ENCODE peak calls at places on chromosomes 2 and 18, in nine cellular contexts. S, Q, L, W, I, P, M, K and C are unnamed samples.

GRCh38 chr2:233061591-233062446 is 1.7 kb downstream of the INPP5D start:
- DNase-seq in S (peak), Q (no peak), L (no peak), W (no peak), I (peak), P (no peak), M (no peak), K (peak), C (no peak)

GRCh38 chr2:187943772-187944369 is 347.8 kb upstream of the GULP1 start:
- DNase-seq in S (no peak), Q (no peak), L (no peak), W (no peak), I (no peak), P (no peak), M (no peak), K (no peak), C (no peak)

GRCh38 chr2:132547089-132547687 is 122.8 kb downstream of the LYPD1 start:
- DNase-seq in S (peak), Q (peak), L (peak), W (peak), I (no peak), P (peak), M (peak), K (peak), C (peak)

GRCh38 chr2:118250463-118250862 is 162.2 kb downstream of the INSIG2 start:
- DNase-seq in S (no peak), Q (no peak), L (no peak), W (no peak), I (no peak), P (no peak), M (no peak), K (peak), C (no peak)

GRCh38 chr18:76487076-76487475 is 8.0 kb downstream of the ZNF516 start:
- DNase-seq in S (peak), Q (no peak), L (no peak), W (no peak), I (no peak), P (no peak), M (no peak), K (no peak), C (no peak)

GRCh38 chr2:225400060-225400511 is 576 bp downstream of the NYAP2 start:
- DNase-seq in S (peak), Q (no peak), L (peak), W (peak), I (no peak), P (peak), M (no peak), K (peak), C (peak)

GRCh38 chr2:230614913-230615332 is 97.7 kb upstream of the CAB39 start:
- DNase-seq in S (no peak), Q (no peak), L (no peak), W (no peak), I (peak), P (no peak), M (no peak), K (no peak), C (no peak)

GRCh38 chr2:62176771-62177170 is 19.1 kb upstream of the B3GNT2 start:
- DNase-seq in S (no peak), Q (no peak), L (no peak), W (no peak), I (no peak), P (no peak), M (no peak), K (no peak), C (no peak)

GRCh38 chr18:45218436-45218835 is 396.8 kb upstream of the SLC14A2 start:
- DNase-seq in S (no peak), Q (no peak), L (no peak), W (no peak), I (no peak), P (no peak), M (no peak), K (no peak), C (no peak)

GRCh38 chr2:157172239-157172638 is 85.3 kb upstream of the GALNT5 start:
- DNase-seq in S (no peak), Q (no peak), L (no peak), W (no peak), I (no peak), P (no peak), M (no peak), K (peak), C (no peak)

GRCh38 chr2:60152226-60152833 is 401.1 kb downstream of the BCL11A start:
- DNase-seq in S (peak), Q (no peak), L (no peak), W (no peak), I (no peak), P (no peak), M (no peak), K (peak), C (peak)

GRCh38 chr2:207640160-207640559 is 15.0 kb upstream of the METTL21A start:
- DNase-seq in S (no peak), Q (no peak), L (no peak), W (no peak), I (no peak), P (no peak), M (no peak), K (no peak), C (no peak)

GRCh38 chr2:136008205-136008865 is 22.9 kb upstream of the DARS1 start:
- DNase-seq in S (no peak), Q (no peak), L (no peak), W (no peak), I (peak), P (no peak), M (no peak), K (no peak), C (no peak)

GRCh38 chr18:79699653-79700052 is 20.1 kb downstream of the CTDP1 start:
- DNase-seq in S (no peak), Q (no peak), L (no peak), W (no peak), I (peak), P (no peak), M (no peak), K (no peak), C (no peak)

GRCh38 chr2:119178811-119179601 is 20.5 kb upstream of the C1QL2 start:
- DNase-seq in S (no peak), Q (peak), L (no peak), W (no peak), I (no peak), P (peak), M (no peak), K (no peak), C (peak)

GRCh38 chr18:44039826-44040225 is 640.9 kb upstream of the SETBP1 start:
- DNase-seq in S (no peak), Q (no peak), L (no peak), W (no peak), I (no peak), P (no peak), M (no peak), K (no peak), C (no peak)

GRCh38 chr2:136651611-136652010 is 113.7 kb upstream of the THSD7B start:
- DNase-seq in S (no peak), Q (no peak), L (no peak), W (no peak), I (no peak), P (no peak), M (no peak), K (no peak), C (no peak)

GRCh38 chr2:217521820-217522219 is 481.0 kb downstream of the TNS1 start:
- DNase-seq in S (peak), Q (no peak), L (no peak), W (no peak), I (no peak), P (no peak), M (no peak), K (peak), C (no peak)

GRCh38 chr2:98805412-98806265 is 74.7 kb upstream of the MGAT4A start:
- DNase-seq in S (peak), Q (peak), L (no peak), W (no peak), I (no peak), P (peak), M (no peak), K (peak), C (peak)

GRCh38 chr2:22355816-22356433 is 1029.1 kb upstream of the KLHL29 start:
- DNase-seq in S (peak), Q (peak), L (no peak), W (peak), I (no peak), P (no peak), M (peak), K (peak), C (no peak)

GRCh38 chr2:231332872-231333500 is 62.5 kb upstream of the B3GNT7 start:
- DNase-seq in S (no peak), Q (no peak), L (no peak), W (no peak), I (no peak), P (no peak), M (no peak), K (peak), C (no peak)

GRCh38 chr2:239269959-239270358 is 130.9 kb downstream of the HDAC4 start:
- DNase-seq in S (no peak), Q (no peak), L (no peak), W (no peak), I (peak), P (no peak), M (no peak), K (no peak), C (no peak)

GRCh38 chr2:161414385-161415040 is 1.6 kb upstream of the TBR1 start:
- DNase-seq in S (peak), Q (no peak), L (no peak), W (peak), I (peak), P (no peak), M (no peak), K (peak), C (peak)

GRCh38 chr2:235330775-235331438 is 162.9 kb upstream of the AGAP1 start:
- DNase-seq in S (peak), Q (no peak), L (peak), W (no peak), I (no peak), P (peak), M (no peak), K (peak), C (peak)

GRCh38 chr2:137947714-137948336 is 16.4 kb upstream of the HNMT start:
- DNase-seq in S (peak), Q (peak), L (no peak), W (peak), I (no peak), P (no peak), M (peak), K (peak), C (peak)

GRCh38 chr2:23618265-23618664 is 233.3 kb downstream of the KLHL29 start:
- DNase-seq in S (no peak), Q (no peak), L (no peak), W (no peak), I (peak), P (no peak), M (no peak), K (no peak), C (no peak)

GRCh38 chr18:57054891-57055290 is 92.0 kb upstream of the BOD1L2 start:
- DNase-seq in S (no peak), Q (no peak), L (no peak), W (no peak), I (no peak), P (no peak), M (no peak), K (no peak), C (no peak)

GRCh38 chr2:49619804-49620203 is 465.5 kb upstream of the FSHR start:
- DNase-seq in S (no peak), Q (no peak), L (no peak), W (peak), I (no peak), P (no peak), M (no peak), K (no peak), C (no peak)

GRCh38 chr2:70697603-70698383 is 70.2 kb downstream of the ADD2 start:
- DNase-seq in S (no peak), Q (no peak), L (no peak), W (no peak), I (peak), P (no peak), M (no peak), K (no peak), C (no peak)

GRCh38 chr2:200039847-200040246 is 84.5 kb downstream of the MAIP1 start:
- DNase-seq in S (peak), Q (no peak), L (peak), W (no peak), I (no peak), P (peak), M (no peak), K (no peak), C (peak)

GRCh38 chr18:9426753-9427152 is 48.6 kb upstream of the RALBP1 start:
- DNase-seq in S (no peak), Q (no peak), L (no peak), W (no peak), I (no peak), P (no peak), M (no peak), K (no peak), C (no peak)

GRCh38 chr2:224754129-224754528 is 38.0 kb upstream of the CCDC195 start:
- DNase-seq in S (peak), Q (no peak), L (no peak), W (no peak), I (no peak), P (peak), M (no peak), K (peak), C (no peak)

GRCh38 chr2:216560695-216561370 is 62.2 kb downstream of the RPL37A start:
- DNase-seq in S (peak), Q (no peak), L (peak), W (no peak), I (no peak), P (no peak), M (no peak), K (peak), C (peak)

GRCh38 chr18:48723837-48724236 is 185.0 kb downstream of the CTIF start:
- DNase-seq in S (no peak), Q (no peak), L (no peak), W (no peak), I (no peak), P (no peak), M (no peak), K (no peak), C (no peak)

GRCh38 chr2:128424406-128424805 is 105.7 kb upstream of the HS6ST1 start:
- DNase-seq in S (no peak), Q (no peak), L (no peak), W (no peak), I (peak), P (no peak), M (no peak), K (no peak), C (no peak)

GRCh38 chr2:174052639-174052976 is 87.4 kb upstream of the SP3 start:
- DNase-seq in S (no peak), Q (no peak), L (no peak), W (no peak), I (no peak), P (no peak), M (no peak), K (no peak), C (no peak)

GRCh38 chr18:25921677-25922421 is 168.6 kb downstream of the SS18 start:
- DNase-seq in S (peak), Q (peak), L (no peak), W (peak), I (no peak), P (no peak), M (no peak), K (peak), C (peak)

GRCh38 chr2:102387763-102388546 is 32.4 kb downstream of the IL18R1 start:
- DNase-seq in S (no peak), Q (no peak), L (no peak), W (no peak), I (no peak), P (no peak), M (no peak), K (no peak), C (no peak)

GRCh38 chr18:55635439-55635838 is 47.4 kb upstream of the TCF4 start:
- DNase-seq in S (no peak), Q (no peak), L (no peak), W (no peak), I (no peak), P (no peak), M (no peak), K (no peak), C (no peak)

DNA sequence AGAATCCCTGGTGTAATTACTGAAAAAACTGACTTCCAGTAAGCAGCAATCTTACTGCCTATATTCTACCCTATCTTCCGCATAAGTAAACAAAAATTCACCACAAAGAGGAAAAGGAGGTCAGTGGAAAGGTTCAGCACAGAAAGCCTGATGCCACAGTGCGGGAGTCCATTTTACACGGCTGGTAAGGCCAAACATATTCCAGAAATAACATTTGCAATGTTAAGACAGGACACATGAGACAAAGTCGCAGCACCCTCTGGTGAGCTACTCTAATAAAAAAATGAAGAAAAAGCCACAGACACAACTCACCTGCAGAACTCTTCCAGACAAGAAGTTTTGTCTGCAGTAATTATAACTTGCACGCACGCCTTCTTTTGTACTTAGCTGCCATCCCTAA is 40.6 kb downstream of the GEMIN6 start:
- DNase-seq in S (no peak), Q (no peak), L (no peak), W (no peak), I (no peak), P (no peak), M (no peak), K (no peak), C (no peak)
- TF ChIP-seq CTCF in S (no peak), Q (no peak), L (no peak), W (no peak), I (no peak), P (no peak), M (no peak), K (no peak), C (no peak)

DNA sequence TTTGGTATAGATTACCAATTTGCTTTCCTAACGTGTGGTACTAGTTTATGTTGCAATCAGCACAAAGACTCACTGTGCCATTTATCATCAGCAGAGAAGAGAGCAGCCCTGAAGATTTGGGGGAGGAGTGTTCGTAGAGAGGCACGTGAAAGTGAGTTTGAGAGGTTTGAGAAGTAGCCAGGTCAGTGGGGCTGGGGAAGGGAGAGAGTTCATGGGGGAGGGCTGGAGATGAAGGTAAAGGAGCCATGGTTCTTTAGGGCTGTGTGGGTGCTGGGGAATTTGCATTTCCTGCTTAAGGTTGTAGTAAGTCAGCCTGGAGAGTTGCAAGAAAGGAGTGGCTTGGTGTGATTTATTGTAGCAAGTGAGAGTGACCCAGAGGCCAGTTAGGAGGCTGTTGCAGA is 172.0 kb downstream of the NEDD4L start:
- DNase-seq in S (peak), Q (no peak), L (no peak), W (no peak), I (no peak), P (no peak), M (no peak), K (peak), C (no peak)
- TF ChIP-seq CTCF in S (no peak), Q (no peak), L (no peak), W (no peak), I (no peak), P (no peak), M (no peak), K (no peak), C (no peak)

GRCh38 chr2:112959109-112959591 is 18.7 kb upstream of the IL36G start:
- DNase-seq in S (no peak), Q (no peak), L (no peak), W (peak), I (no peak), P (no peak), M (no peak), K (peak), C (no peak)
- TF ChIP-seq CTCF in S (no peak), Q (no peak), L (no peak), W (peak), I (no peak), P (no peak), M (no peak), K (no peak), C (peak)

DNA sequence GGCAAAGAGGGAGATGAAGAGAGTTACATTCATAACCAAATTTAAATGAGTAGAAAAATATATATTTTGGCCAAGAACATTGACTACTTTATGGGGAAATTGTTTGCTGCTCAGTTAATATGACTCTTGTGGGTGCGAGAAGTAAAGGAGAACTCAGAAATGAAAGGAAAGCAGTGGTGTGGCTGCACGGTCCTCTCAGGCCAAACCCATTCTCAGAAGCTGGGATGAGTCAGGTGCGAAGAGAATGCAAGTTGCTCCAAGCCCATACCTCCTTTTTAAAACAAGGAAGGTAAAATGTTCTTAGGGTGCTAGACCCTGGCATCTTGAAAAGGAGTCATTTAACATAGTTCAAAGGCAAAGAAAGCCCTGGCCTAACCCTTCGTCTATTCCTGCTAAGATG is 258.6 kb downstream of the RAD51AP2 start:
- DNase-seq in S (no peak), Q (no peak), L (no peak), W (no peak), I (no peak), P (no peak), M (no peak), K (no peak), C (no peak)
- TF ChIP-seq CTCF in S (no peak), Q (no peak), L (no peak), W (no peak), I (no peak), P (no peak), M (no peak), K (no peak), C (no peak)

GRCh38 chr2:172674968-172675303 is 60.7 kb upstream of the RAPGEF4 start:
- DNase-seq in S (no peak), Q (no peak), L (no peak), W (no peak), I (no peak), P (no peak), M (no peak), K (no peak), C (no peak)

GRCh38 chr2:172671506-172671905 is 64.1 kb upstream of the RAPGEF4 start:
- DNase-seq in S (no peak), Q (no peak), L (no peak), W (no peak), I (no peak), P (no peak), M (no peak), K (no peak), C (no peak)

GRCh38 chr2:172672999-172673726 is 62.5 kb upstream of the RAPGEF4 start:
- DNase-seq in S (peak), Q (no peak), L (no peak), W (no peak), I (no peak), P (no peak), M (no peak), K (peak), C (peak)

GRCh38 chr2:172672114-172672513 is 63.5 kb upstream of the RAPGEF4 start:
- DNase-seq in S (peak), Q (no peak), L (no peak), W (no peak), I (no peak), P (no peak), M (no peak), K (peak), C (peak)

GRCh38 chr2:172674034-172674967 is 61.3 kb upstream of the RAPGEF4 start:
- DNase-seq in S (peak), Q (no peak), L (no peak), W (peak), I (peak), P (no peak), M (no peak), K (peak), C (no peak)
- TF ChIP-seq CTCF in S (peak), Q (no peak), L (peak), W (peak), I (no peak), P (peak), M (peak), K (peak), C (peak)

GRCh38 chr2:7809640-7810039 is 872.2 kb upstream of the ID2 start:
- DNase-seq in S (no peak), Q (no peak), L (no peak), W (no peak), I (no peak), P (no peak), M (no peak), K (no peak), C (no peak)

GRCh38 chr2:7815726-7816125 is 866.1 kb upstream of the ID2 start:
- DNase-seq in S (no peak), Q (no peak), L (no peak), W (no peak), I (no peak), P (no peak), M (no peak), K (no peak), C (no peak)

GRCh38 chr2:7813541-7814310 is 868.1 kb upstream of the ID2 start:
- DNase-seq in S (peak), Q (no peak), L (no peak), W (no peak), I (no peak), P (no peak), M (no peak), K (peak), C (no peak)

GRCh38 chr2:7812231-7812995 is 869.4 kb upstream of the ID2 start:
- DNase-seq in S (peak), Q (no peak), L (no peak), W (no peak), I (no peak), P (peak), M (no peak), K (peak), C (peak)

DNA sequence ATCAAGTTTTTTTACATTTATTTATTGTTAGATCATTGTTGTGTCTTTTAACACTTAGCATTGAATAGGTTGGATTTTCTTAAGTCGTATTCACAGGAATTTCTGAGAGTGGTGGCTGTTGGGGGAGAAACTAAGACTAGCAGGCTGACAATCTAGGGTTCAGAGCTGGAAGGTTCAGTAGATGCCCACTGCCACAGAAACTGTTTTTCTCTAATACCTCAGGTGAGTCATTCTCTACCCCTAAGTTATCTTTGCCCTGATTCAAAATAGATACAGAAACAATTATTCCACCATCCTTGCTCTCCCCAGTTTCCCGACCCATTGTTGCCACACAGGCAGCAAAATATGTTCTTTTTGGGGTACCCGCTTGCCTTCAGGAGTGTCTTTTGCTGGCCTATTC is 870.8 kb upstream of the ID2 start:
- DNase-seq in S (no peak), Q (no peak), L (no peak), W (no peak), I (no peak), P (no peak), M (no peak), K (no peak), C (no peak)
- TF ChIP-seq CTCF in S (no peak), Q (no peak), L (no peak), W (no peak), I (no peak), P (no peak), M (no peak), K (no peak), C (no peak)